ENCODE peak calls at places on chromosomes 4 and X, in six cellular contexts. R is lower lobe of right lung, S is LNCaP clone FGC, M is adrenal gland, X is bronchial epithelial cell, K is cardiac fibroblast. A is an unnamed sample.

GRCh38 chrX:46754450-46755075 is 4.4 kb downstream of the SLC9A7 start:
- DNase-seq in R (no peak), S (no peak), M (no peak), X (no peak), K (no peak), A (peak)

GRCh38 chr4:139918994-139919393 is 235.0 kb downstream of the MAML3 start:
- DNase-seq in R (no peak), S (no peak), M (no peak), X (no peak), K (no peak), A (no peak)

GRCh38 chr4:184653650-184654049 is 4.1 kb downstream of the PRIMPOL start:
- DNase-seq in R (no peak), S (no peak), M (no peak), X (no peak), K (no peak), A (no peak)

GRCh38 chr4:169398294-169398693 is 127.5 kb upstream of the SH3RF1 start:
- DNase-seq in R (no peak), S (no peak), M (no peak), X (peak), K (peak), A (no peak)

GRCh38 chr4:84258905-84259830 is 239.9 kb downstream of the NKX6-1 start:
- DNase-seq in R (no peak), S (peak), M (peak), X (peak), K (peak), A (peak)

GRCh38 chrX:37380256-37380655 is 31.1 kb downstream of the PRRG1 start:
- DNase-seq in R (no peak), S (no peak), M (no peak), X (peak), K (no peak), A (no peak)

GRCh38 chr4:69849969-69850368 is 10.0 kb downstream of the SULT1E1 start:
- DNase-seq in R (no peak), S (no peak), M (no peak), X (no peak), K (no peak), A (peak)

GRCh38 chr4:113472864-113473263 is 288.7 kb downstream of the CAMK2D start:
- DNase-seq in R (no peak), S (no peak), M (no peak), X (peak), K (no peak), A (no peak)

GRCh38 chr4:41430796-41431195 is 107.2 kb upstream of the LIMCH1 start:
- DNase-seq in R (no peak), S (no peak), M (no peak), X (no peak), K (peak), A (no peak)

GRCh38 chr4:118729287-118730286 is 44.4 kb downstream of the METTL14 start:
- DNase-seq in R (no peak), S (no peak), M (no peak), X (peak), K (peak), A (no peak)

GRCh38 chrX:103464071-103464773 is 55.1 kb downstream of the RAB40A start:
- DNase-seq in R (no peak), S (no peak), M (peak), X (peak), K (peak), A (peak)

GRCh38 chrX:124863303-124863702 is 456.4 kb upstream of the TEX13C start:
- DNase-seq in R (no peak), S (no peak), M (no peak), X (no peak), K (no peak), A (no peak)

GRCh38 chrX:6226053-6226645 is 2.5 kb downstream of the NLGN4X start:
- DNase-seq in R (no peak), S (no peak), M (no peak), X (no peak), K (no peak), A (no peak)

GRCh38 chrX:21373637-21374162 is 518 bp upstream of the CNKSR2 start:
- DNase-seq in R (no peak), S (no peak), M (no peak), X (no peak), K (no peak), A (no peak)

GRCh38 chr4:40856836-40857362 is 107.1 kb downstream of the NSUN7 start:
- DNase-seq in R (peak), S (no peak), M (peak), X (peak), K (peak), A (peak)

GRCh38 chr4:123939621-123940020 is 543.0 kb downstream of the SPRY1 start:
- DNase-seq in R (no peak), S (no peak), M (no peak), X (peak), K (peak), A (no peak)

GRCh38 chr4:53614616-53615015 is 23.3 kb upstream of the LNX1 start:
- DNase-seq in R (no peak), S (no peak), M (no peak), X (no peak), K (no peak), A (no peak)

GRCh38 chrX:37349131-37350033 is at the start of gene PRRG1:
- DNase-seq in R (peak), S (peak), M (peak), X (peak), K (peak), A (no peak)

GRCh38 chr4:136650541-136651277 is 881.6 kb downstream of the PCDH18 start:
- DNase-seq in R (no peak), S (peak), M (no peak), X (peak), K (peak), A (peak)

GRCh38 chr4:42709392-42710065 is 52.6 kb upstream of the ATP8A1 start:
- DNase-seq in R (no peak), S (peak), M (no peak), X (no peak), K (no peak), A (no peak)

GRCh38 chrX:24341795-24342194 is 18.6 kb upstream of the SUPT20HL1 start:
- DNase-seq in R (no peak), S (no peak), M (no peak), X (peak), K (peak), A (no peak)

GRCh38 chr4:62292911-62293310 is 1092.8 kb downstream of the ADGRL3 start:
- DNase-seq in R (no peak), S (no peak), M (no peak), X (no peak), K (no peak), A (no peak)

GRCh38 chrX:141375011-141375730 is 132.9 kb upstream of the SPANXC start:
- DNase-seq in R (no peak), S (no peak), M (no peak), X (no peak), K (peak), A (no peak)

GRCh38 chrX:19840899-19841648 is 46.3 kb downstream of the SH3KBP1 start:
- DNase-seq in R (no peak), S (no peak), M (no peak), X (no peak), K (no peak), A (peak)

GRCh38 chr4:10320130-10320529 is 137.1 kb downstream of the ZNF518B start:
- DNase-seq in R (no peak), S (no peak), M (no peak), X (no peak), K (no peak), A (no peak)

GRCh38 chrX:9464435-9465371 is at the start of gene TBL1X:
- DNase-seq in R (peak), S (no peak), M (peak), X (no peak), K (peak), A (peak)

GRCh38 chr4:46850026-46850425 is 59.0 kb downstream of the COX7B2 start:
- DNase-seq in R (no peak), S (no peak), M (no peak), X (no peak), K (no peak), A (no peak)

GRCh38 chr4:98746530-98746929 is 88.1 kb upstream of the TSPAN5 start:
- DNase-seq in R (no peak), S (no peak), M (no peak), X (no peak), K (no peak), A (no peak)

GRCh38 chr4:23234716-23235115 is 542.0 kb downstream of the GBA3 start:
- DNase-seq in R (no peak), S (no peak), M (peak), X (peak), K (peak), A (no peak)

GRCh38 chrX:116284383-116284782 is 113.8 kb downstream of the AGTR2 start:
- DNase-seq in R (no peak), S (peak), M (no peak), X (peak), K (no peak), A (no peak)

GRCh38 chr4:64144994-64145393 is 264.3 kb downstream of the TECRL start:
- DNase-seq in R (no peak), S (peak), M (no peak), X (no peak), K (no peak), A (no peak)

GRCh38 chrX:15436220-15436619 is 52.0 kb upstream of the VEGFD start:
- DNase-seq in R (no peak), S (no peak), M (no peak), X (no peak), K (peak), A (no peak)

GRCh38 chr4:65482410-65482809 is 187.9 kb downstream of the EPHA5 start:
- DNase-seq in R (no peak), S (no peak), M (no peak), X (peak), K (peak), A (no peak)

GRCh38 chrX:103919336-103919682 is 43.1 kb upstream of the TMSB15B start:
- DNase-seq in R (no peak), S (no peak), M (no peak), X (peak), K (peak), A (peak)

GRCh38 chr4:145840162-145840768 is 98.4 kb downstream of the ZNF827 start:
- DNase-seq in R (no peak), S (no peak), M (no peak), X (peak), K (peak), A (peak)

GRCh38 chr4:138205531-138206233 is 36.5 kb downstream of the SLC7A11 start:
- DNase-seq in R (no peak), S (no peak), M (no peak), X (no peak), K (no peak), A (no peak)

GRCh38 chr4:176034498-176034897 is 31.1 kb upstream of the WDR17 start:
- DNase-seq in R (no peak), S (peak), M (peak), X (peak), K (peak), A (peak)
- TF ChIP-seq CTCF in R (peak), S (peak), M (peak), X (peak), K (no peak), A (peak)

DNA sequence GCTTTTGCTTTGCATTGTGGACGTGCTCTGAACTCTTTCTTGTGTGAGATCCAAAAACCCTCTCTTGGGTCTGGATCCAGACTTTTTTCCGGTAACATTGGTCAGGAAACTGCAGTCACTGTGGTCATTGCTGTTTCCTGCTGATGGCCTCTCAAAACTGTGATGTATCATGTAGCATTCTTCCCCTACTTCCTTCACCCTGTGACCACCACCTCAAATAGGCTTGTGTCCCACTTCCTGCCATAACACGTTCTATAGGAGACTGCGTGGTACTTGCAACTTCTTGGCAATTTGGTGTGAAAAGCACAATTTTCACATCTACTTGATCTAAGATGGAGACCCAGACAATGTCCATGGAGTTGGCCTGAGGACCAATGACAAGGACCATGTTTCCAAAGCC is 4.8 kb downstream of the CXCL2 start:
- DNase-seq in R (no peak), S (no peak), M (no peak), X (no peak), K (no peak), A (no peak)
- H3K4me3 ChIP-seq in R (no peak), S (no peak), M (no peak), X (no peak), K (no peak), A (no peak)

DNA sequence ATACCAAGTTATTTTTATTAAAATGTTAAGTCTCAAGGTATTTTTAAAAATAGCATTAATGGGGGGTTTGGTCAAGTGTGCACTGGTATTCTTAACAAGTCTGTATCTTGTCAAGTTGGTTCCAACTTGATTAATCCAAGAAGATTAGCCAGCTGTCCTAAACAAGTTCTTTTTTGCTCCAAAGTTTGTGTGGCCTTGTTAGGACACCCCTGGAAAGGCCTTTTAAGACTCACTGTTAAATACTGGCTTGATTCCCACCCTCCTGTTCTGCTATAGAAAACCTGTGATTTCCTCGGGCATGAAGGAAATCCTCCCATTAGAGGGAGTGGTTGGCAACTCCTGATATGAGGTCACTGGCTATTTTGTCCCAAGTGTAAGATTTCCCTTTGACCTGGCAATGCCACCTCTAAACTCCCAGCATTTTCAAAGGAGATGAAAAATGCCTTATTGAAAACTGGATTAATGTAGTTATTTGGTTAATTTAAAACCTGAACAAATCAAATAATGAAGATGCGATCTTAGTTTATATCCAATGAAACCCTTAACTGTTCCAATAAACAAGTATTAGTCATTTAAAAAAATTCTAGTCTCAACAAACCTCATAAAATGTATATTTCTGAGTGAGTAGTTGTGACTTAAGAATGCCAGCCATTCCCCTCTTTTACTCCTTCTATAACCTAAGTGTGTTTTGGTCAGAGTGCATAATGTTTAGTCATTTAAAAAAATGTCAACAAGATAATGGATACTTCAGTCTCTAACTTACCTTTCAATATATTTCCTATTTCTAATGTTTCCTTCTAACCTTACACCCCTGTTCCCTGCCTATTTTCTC is 94.4 kb downstream of the NPNT start:
- DNase-seq in R (no peak), S (no peak), M (no peak), X (no peak), K (no peak), A (no peak)
- TF ChIP-seq CTCF in R (no peak), S (no peak), M (no peak), X (no peak), K (no peak), A (no peak)

DNA sequence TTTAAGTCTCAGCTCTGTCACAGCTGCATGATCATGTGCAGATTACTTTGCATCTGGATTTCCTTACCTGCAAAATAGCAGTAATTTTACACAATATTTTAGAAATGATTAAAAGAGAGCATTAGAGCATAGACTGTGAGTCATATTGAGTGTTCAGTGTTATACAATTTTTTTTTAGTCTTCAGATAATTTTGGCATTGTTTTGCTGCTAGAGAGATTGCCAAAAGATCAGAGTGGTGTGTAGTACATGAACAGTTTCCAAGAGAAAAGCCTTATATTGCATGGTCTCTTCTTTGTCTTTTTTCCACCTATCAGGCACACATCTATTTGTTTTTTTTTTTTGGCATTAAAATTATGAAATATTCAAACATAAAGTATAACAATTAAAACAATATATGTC is 209.6 kb upstream of the TLL1 start:
- DNase-seq in R (no peak), S (no peak), M (no peak), X (no peak), K (peak), A (no peak)
- H3K4me3 ChIP-seq in R (no peak), S (no peak), M (no peak), X (no peak), K (no peak), A (no peak)

GRCh38 chrX:47838361-47838760 is 1.7 kb downstream of the ZNF81 start:
- DNase-seq in R (no peak), S (no peak), M (no peak), X (no peak), K (no peak), A (no peak)

GRCh38 chrX:47843363-47843762 is 6.7 kb downstream of the ZNF81 start:
- DNase-seq in R (no peak), S (no peak), M (no peak), X (no peak), K (no peak), A (no peak)

GRCh38 chrX:47846070-47846469 is 9.4 kb downstream of the ZNF81 start:
- DNase-seq in R (no peak), S (no peak), M (no peak), X (no peak), K (no peak), A (no peak)

GRCh38 chrX:47836164-47837072 is at the start of gene ZNF81:
- DNase-seq in R (peak), S (peak), M (peak), X (peak), K (peak), A (peak)

DNA sequence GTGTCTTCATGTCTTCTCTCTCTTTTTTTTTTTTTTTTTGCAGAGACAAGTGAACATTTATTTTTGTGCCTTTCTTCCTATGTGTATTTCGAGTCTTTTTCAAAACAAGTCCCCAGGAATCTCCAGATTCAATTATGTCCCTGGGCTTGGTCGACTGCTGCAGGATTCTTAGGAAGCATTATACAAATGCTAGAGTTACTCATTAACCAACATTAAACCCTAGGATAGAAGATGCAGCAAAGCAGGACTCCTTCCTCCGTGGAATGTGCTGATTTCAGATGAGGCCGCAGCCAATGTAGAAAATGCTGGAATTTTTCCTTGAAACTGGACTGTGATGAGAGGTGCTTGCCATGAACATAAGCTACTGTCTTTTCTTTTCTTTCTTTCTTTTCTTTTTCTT is 3.4 kb downstream of the ZNF81 start:
- DNase-seq in R (no peak), S (no peak), M (no peak), X (no peak), K (no peak), A (no peak)
- TF ChIP-seq CTCF in R (no peak), S (no peak), M (no peak), X (no peak), K (no peak), A (no peak)

DNA sequence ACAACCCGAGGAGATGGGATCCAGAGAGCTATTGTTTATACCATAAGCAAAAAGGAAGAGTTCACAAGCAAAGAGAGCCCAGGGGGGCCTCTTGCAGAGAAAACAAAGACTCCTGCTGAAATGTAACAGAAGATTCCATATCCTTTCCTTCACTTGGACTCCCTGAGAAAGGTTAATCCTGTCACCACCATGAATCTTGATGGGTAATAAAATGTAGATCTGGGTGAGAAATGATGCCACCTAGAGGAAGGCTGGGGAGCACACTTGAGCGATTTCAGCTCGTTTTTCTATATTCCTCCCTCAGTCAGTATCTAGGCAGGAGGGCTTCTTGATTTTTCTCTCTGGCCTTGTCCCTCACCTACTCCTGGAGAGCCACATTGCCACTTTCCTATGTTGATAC is 10.2 kb upstream of the KCNE5 start:
- DNase-seq in R (no peak), S (no peak), M (no peak), X (peak), K (peak), A (peak)
- H3K4me3 ChIP-seq in R (no peak), S (no peak), M (no peak), X (no peak), K (no peak), A (no peak)